ENCODE peak calls at places on chromosomes 13 and 19, in nine cellular contexts. One of them, this sample, is unnamed.

GRCh38 chr19:3852177-3852511 is 16.7 kb downstream of the ZFR2 start:
- DNase-seq in HCT116: no peak
- DNase-seq in NT2/D1: no peak
- DNase-seq in H1: no peak
- DNase-seq in neuronal stem cell: no peak
- DNase-seq in IMR-90: no peak
- DNase-seq in fibroblast of lung: no peak
- DNase-seq in kidney: no peak
- DNase-seq in H9: no peak
- DNase-seq in this sample: no peak

GRCh38 chr13:40190656-40191100 is 475.8 kb downstream of the FOXO1 start:
- DNase-seq in HCT116: no peak
- DNase-seq in NT2/D1: no peak
- DNase-seq in H1: no peak
- DNase-seq in neuronal stem cell: peak; percentile 57
- DNase-seq in IMR-90: peak; percentile 12
- DNase-seq in fibroblast of lung: peak; percentile 88
- DNase-seq in kidney: no peak
- DNase-seq in H9: no peak
- DNase-seq in this sample: no peak

GRCh38 chr19:49142866-49143335 is 12.3 kb downstream of the HRC start:
- DNase-seq in HCT116: no peak
- DNase-seq in NT2/D1: peak; percentile 72
- DNase-seq in H1: no peak
- DNase-seq in neuronal stem cell: peak; percentile 90
- DNase-seq in IMR-90: peak; percentile 89
- DNase-seq in fibroblast of lung: peak; percentile 87
- DNase-seq in kidney: peak; percentile 96
- DNase-seq in H9: peak; percentile 98
- DNase-seq in this sample: peak; percentile 98

GRCh38 chr13:99484405-99484981 is 16.8 kb upstream of the TM9SF2 start:
- DNase-seq in HCT116: no peak
- DNase-seq in NT2/D1: no peak
- DNase-seq in H1: no peak
- DNase-seq in neuronal stem cell: no peak
- DNase-seq in IMR-90: peak; percentile 77
- DNase-seq in fibroblast of lung: peak; percentile 90
- DNase-seq in kidney: no peak
- DNase-seq in H9: no peak
- DNase-seq in this sample: no peak

GRCh38 chr13:43573361-43573740 is 213.4 kb downstream of the ENOX1 start:
- DNase-seq in HCT116: no peak
- DNase-seq in NT2/D1: no peak
- DNase-seq in H1: no peak
- DNase-seq in neuronal stem cell: no peak
- DNase-seq in IMR-90: no peak
- DNase-seq in fibroblast of lung: no peak
- DNase-seq in kidney: no peak
- DNase-seq in H9: no peak
- DNase-seq in this sample: no peak

GRCh38 chr19:5191091-5191490 is 149.5 kb downstream of the PTPRS start:
- DNase-seq in HCT116: no peak
- DNase-seq in NT2/D1: no peak
- DNase-seq in H1: no peak
- DNase-seq in neuronal stem cell: no peak
- DNase-seq in IMR-90: no peak
- DNase-seq in fibroblast of lung: no peak
- DNase-seq in kidney: no peak
- DNase-seq in H9: no peak
- DNase-seq in this sample: no peak

GRCh38 chr19:47377801-47378200 is 28.7 kb downstream of the DHX34 start:
- DNase-seq in HCT116: no peak
- DNase-seq in NT2/D1: no peak
- DNase-seq in H1: no peak
- DNase-seq in neuronal stem cell: no peak
- DNase-seq in IMR-90: no peak
- DNase-seq in fibroblast of lung: no peak
- DNase-seq in kidney: no peak
- DNase-seq in H9: no peak
- DNase-seq in this sample: no peak

GRCh38 chr13:99218545-99218944 is 17.9 kb downstream of the UBAC2 start:
- DNase-seq in HCT116: no peak
- DNase-seq in NT2/D1: no peak
- DNase-seq in H1: no peak
- DNase-seq in neuronal stem cell: no peak
- DNase-seq in IMR-90: peak; percentile 31
- DNase-seq in fibroblast of lung: no peak
- DNase-seq in kidney: no peak
- DNase-seq in H9: no peak
- DNase-seq in this sample: no peak

GRCh38 chr13:49271264-49271663 is 23.5 kb downstream of the CDADC1 start:
- DNase-seq in HCT116: no peak
- DNase-seq in NT2/D1: no peak
- DNase-seq in H1: no peak
- DNase-seq in neuronal stem cell: no peak
- DNase-seq in IMR-90: no peak
- DNase-seq in fibroblast of lung: no peak
- DNase-seq in kidney: no peak
- DNase-seq in H9: no peak
- DNase-seq in this sample: no peak

GRCh38 chr13:71661921-71662320 is 205.1 kb downstream of the DACH1 start:
- DNase-seq in HCT116: no peak
- DNase-seq in NT2/D1: no peak
- DNase-seq in H1: no peak
- DNase-seq in neuronal stem cell: no peak
- DNase-seq in IMR-90: peak; percentile 41
- DNase-seq in fibroblast of lung: peak; percentile 88
- DNase-seq in kidney: no peak
- DNase-seq in H9: no peak
- DNase-seq in this sample: no peak

GRCh38 chr19:51368366-51369282 is at the start of gene CLDND2:
- DNase-seq in HCT116: no peak
- DNase-seq in NT2/D1: no peak
- DNase-seq in H1: no peak
- DNase-seq in neuronal stem cell: no peak
- DNase-seq in IMR-90: no peak
- DNase-seq in fibroblast of lung: no peak
- DNase-seq in kidney: no peak
- DNase-seq in H9: no peak
- DNase-seq in this sample: peak; percentile 52

GRCh38 chr19:56837492-56837891 is 3.0 kb downstream of the PEG3 start:
- DNase-seq in HCT116: no peak
- DNase-seq in NT2/D1: peak; percentile 66
- DNase-seq in H1: no peak
- DNase-seq in neuronal stem cell: no peak
- DNase-seq in IMR-90: no peak
- DNase-seq in fibroblast of lung: peak; percentile 67
- DNase-seq in kidney: peak; percentile 94
- DNase-seq in H9: no peak
- DNase-seq in this sample: no peak
- H3K9me3 ChIP-seq in HCT116: peaks cover 5% of the 10 kb centered on the region
- H3K9me3 ChIP-seq in NT2/D1: no peaks in the 10 kb centered on the region
- H3K9me3 ChIP-seq in H1: peaks cover 77% of the 10 kb centered on the region
- H3K9me3 ChIP-seq in neuronal stem cell: peaks cover 6% of the 10 kb centered on the region
- H3K9me3 ChIP-seq in IMR-90: peaks cover 49% of the 10 kb centered on the region
- H3K9me3 ChIP-seq in fibroblast of lung: no peaks in the 10 kb centered on the region
- H3K9me3 ChIP-seq in kidney: no peaks in the 10 kb centered on the region
- H3K9me3 ChIP-seq in H9: peaks cover 84% of the 10 kb centered on the region
- H3K9me3 ChIP-seq in this sample: peaks cover 88% of the 10 kb centered on the region

GRCh38 chr13:20721454-20722357 is 18.2 kb downstream of the IL17D start:
- DNase-seq in HCT116: no peak
- DNase-seq in NT2/D1: no peak
- DNase-seq in H1: no peak
- DNase-seq in neuronal stem cell: no peak
- DNase-seq in IMR-90: peak; percentile 79
- DNase-seq in fibroblast of lung: peak; percentile 75
- DNase-seq in kidney: peak; percentile 75
- DNase-seq in H9: peak; percentile 68
- DNase-seq in this sample: peak; percentile 82
- H3K9ac ChIP-seq in HCT116: peak overlapping the region; percentile 24
- H3K9ac ChIP-seq in NT2/D1: no peak overlapping the region
- H3K9ac ChIP-seq in H1: no peak overlapping the region
- H3K9ac ChIP-seq in neuronal stem cell: peak overlapping the region; percentile 74
- H3K9ac ChIP-seq in IMR-90: no peak overlapping the region
- H3K9ac ChIP-seq in fibroblast of lung: no peak overlapping the region
- H3K9ac ChIP-seq in kidney: no peak overlapping the region
- H3K9ac ChIP-seq in H9: no peak overlapping the region
- H3K9ac ChIP-seq in this sample: no peak overlapping the region

DNA sequence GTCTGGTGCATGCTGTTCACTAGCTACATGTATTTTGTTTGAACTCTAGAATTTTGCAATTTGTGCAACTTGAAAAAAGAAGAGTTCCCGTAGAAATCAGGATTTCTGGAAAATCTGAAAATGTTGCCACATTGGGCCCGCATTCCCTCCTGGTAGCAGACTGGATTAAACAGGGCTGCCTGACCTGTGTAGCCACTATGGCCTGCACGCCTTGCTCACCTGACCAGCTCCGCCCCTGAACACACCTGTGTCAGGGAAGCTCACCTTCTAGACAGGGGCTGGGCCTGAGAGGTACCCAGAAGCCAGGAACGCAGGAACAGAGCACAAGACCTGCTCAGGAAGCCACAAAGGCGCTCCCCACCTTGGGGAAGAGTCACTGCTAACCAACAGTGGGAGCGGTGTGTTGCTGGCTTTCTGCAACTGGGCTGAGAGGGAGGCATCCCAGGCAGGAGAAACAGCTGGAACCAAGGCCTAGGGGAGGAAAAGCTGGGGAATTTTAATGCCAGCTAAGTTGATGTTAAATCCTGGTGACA is 106.5 kb downstream of the UQCRFS1 start:
- DNase-seq in HCT116: no peak
- DNase-seq in NT2/D1: no peak
- DNase-seq in H1: no peak
- DNase-seq in neuronal stem cell: no peak
- DNase-seq in IMR-90: no peak
- DNase-seq in fibroblast of lung: no peak
- DNase-seq in kidney: no peak
- DNase-seq in H9: no peak
- DNase-seq in this sample: no peak
- H3K4me1 ChIP-seq in HCT116: no peaks in the 10 kb centered on the region
- H3K4me1 ChIP-seq in NT2/D1: no peaks in the 10 kb centered on the region
- H3K4me1 ChIP-seq in H1: no peaks in the 10 kb centered on the region
- H3K4me1 ChIP-seq in neuronal stem cell: peaks cover 12% of the 10 kb centered on the region
- H3K4me1 ChIP-seq in IMR-90: no peaks in the 10 kb centered on the region
- H3K4me1 ChIP-seq in fibroblast of lung: no peaks in the 10 kb centered on the region
- H3K4me1 ChIP-seq in kidney: no peaks in the 10 kb centered on the region
- H3K4me1 ChIP-seq in H9: no peaks in the 10 kb centered on the region
- H3K4me1 ChIP-seq in this sample: no peaks in the 10 kb centered on the region

GRCh38 chr19:52785506-52785905 is 1.1 kb downstream of the ZNF600 start:
- DNase-seq in HCT116: no peak
- DNase-seq in NT2/D1: no peak
- DNase-seq in H1: no peak
- DNase-seq in neuronal stem cell: no peak
- DNase-seq in IMR-90: no peak
- DNase-seq in fibroblast of lung: no peak
- DNase-seq in kidney: no peak
- DNase-seq in H9: no peak
- DNase-seq in this sample: no peak

GRCh38 chr19:52786078-52786463 is 520 bp downstream of the ZNF600 start:
- DNase-seq in HCT116: no peak
- DNase-seq in NT2/D1: no peak
- DNase-seq in H1: no peak
- DNase-seq in neuronal stem cell: no peak
- DNase-seq in IMR-90: no peak
- DNase-seq in fibroblast of lung: no peak
- DNase-seq in kidney: no peak
- DNase-seq in H9: no peak
- DNase-seq in this sample: peak; percentile 62

GRCh38 chr19:52789440-52789839 is 2.8 kb upstream of the ZNF600 start:
- DNase-seq in HCT116: no peak
- DNase-seq in NT2/D1: no peak
- DNase-seq in H1: no peak
- DNase-seq in neuronal stem cell: no peak
- DNase-seq in IMR-90: no peak
- DNase-seq in fibroblast of lung: no peak
- DNase-seq in kidney: no peak
- DNase-seq in H9: no peak
- DNase-seq in this sample: no peak
- H3K9me3 ChIP-seq in HCT116: peaks cover 2% of the 10 kb centered on the region
- H3K9me3 ChIP-seq in NT2/D1: peaks cover 3% of the 10 kb centered on the region
- H3K9me3 ChIP-seq in H1: no peaks in the 10 kb centered on the region
- H3K9me3 ChIP-seq in neuronal stem cell: peaks cover 16% of the 10 kb centered on the region
- H3K9me3 ChIP-seq in IMR-90: peaks cover 14% of the 10 kb centered on the region
- H3K9me3 ChIP-seq in fibroblast of lung: no peaks in the 10 kb centered on the region
- H3K9me3 ChIP-seq in kidney: no peaks in the 10 kb centered on the region
- H3K9me3 ChIP-seq in H9: no peaks in the 10 kb centered on the region
- H3K9me3 ChIP-seq in this sample: peaks cover 3% of the 10 kb centered on the region

GRCh38 chr19:10662384-10663251 is 8.5 kb downstream of the ILF3 start:
- DNase-seq in HCT116: no peak
- DNase-seq in NT2/D1: no peak
- DNase-seq in H1: no peak
- DNase-seq in neuronal stem cell: no peak
- DNase-seq in IMR-90: peak; percentile 37
- DNase-seq in fibroblast of lung: no peak
- DNase-seq in kidney: no peak
- DNase-seq in H9: no peak
- DNase-seq in this sample: no peak

GRCh38 chr19:10660346-10660745 is 6.2 kb downstream of the ILF3 start:
- DNase-seq in HCT116: no peak
- DNase-seq in NT2/D1: no peak
- DNase-seq in H1: no peak
- DNase-seq in neuronal stem cell: no peak
- DNase-seq in IMR-90: no peak
- DNase-seq in fibroblast of lung: no peak
- DNase-seq in kidney: no peak
- DNase-seq in H9: no peak
- DNase-seq in this sample: no peak

GRCh38 chr19:10667867-10668266 is 13.7 kb downstream of the ILF3 start:
- DNase-seq in HCT116: no peak
- DNase-seq in NT2/D1: no peak
- DNase-seq in H1: no peak
- DNase-seq in neuronal stem cell: no peak
- DNase-seq in IMR-90: no peak
- DNase-seq in fibroblast of lung: no peak
- DNase-seq in kidney: no peak
- DNase-seq in H9: no peak
- DNase-seq in this sample: no peak

DNA sequence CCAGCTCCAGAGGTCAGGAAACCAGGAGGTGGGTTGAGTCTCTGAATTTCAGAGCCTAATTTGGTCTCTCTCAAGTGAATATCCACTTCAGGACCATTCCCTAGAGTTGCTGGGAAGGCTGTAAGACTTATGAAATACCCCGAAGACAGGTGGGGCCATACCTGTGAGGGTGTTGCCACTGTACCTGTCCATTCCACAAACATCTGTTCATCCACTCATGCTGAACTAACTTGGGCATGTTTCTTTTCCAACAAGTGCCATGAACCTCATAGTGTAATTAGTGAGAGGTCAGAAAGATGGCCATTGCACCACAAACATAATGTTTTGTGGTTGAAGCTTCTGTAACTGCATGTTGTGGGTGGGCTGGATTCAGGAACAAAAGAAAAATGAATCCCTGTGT is 7.8 kb downstream of the ILF3 start:
- DNase-seq in HCT116: no peak
- DNase-seq in NT2/D1: no peak
- DNase-seq in H1: no peak
- DNase-seq in neuronal stem cell: no peak
- DNase-seq in IMR-90: no peak
- DNase-seq in fibroblast of lung: no peak
- DNase-seq in kidney: no peak
- DNase-seq in H9: no peak
- DNase-seq in this sample: no peak
- H3K9ac ChIP-seq in HCT116: no peak overlapping the region
- H3K9ac ChIP-seq in NT2/D1: no peak overlapping the region
- H3K9ac ChIP-seq in H1: no peak overlapping the region
- H3K9ac ChIP-seq in neuronal stem cell: no peak overlapping the region
- H3K9ac ChIP-seq in IMR-90: no peak overlapping the region
- H3K9ac ChIP-seq in fibroblast of lung: no peak overlapping the region
- H3K9ac ChIP-seq in kidney: no peak overlapping the region
- H3K9ac ChIP-seq in H9: no peak overlapping the region
- H3K9ac ChIP-seq in this sample: no peak overlapping the region

This sample was measured in endodermal cell.